ENCODE peak calls at places on chromosomes 6 and 20, in five cellular contexts. X is CD8-positive, alpha-beta memory T cell; A is activated naive CD4-positive, alpha-beta T cell treated with anti-CD3 and anti-CD28 coated beads, Interleukin-2, amount 10 ng/mL, durations not matched to agents 7 days and 5 days; P is iris pigment epithelial cell; I is stimulated activated CD4-positive, alpha-beta T cell treated with anti-CD3 and anti-CD28 coated beads, Interleukin-2, amount 100 ng/mL, for 48 hours. G is an unnamed sample.

GRCh38 chr20:23159256-23159922 is 73.3 kb upstream of the CD93 start:
- DNase-seq in P (no peak), X (no peak), I (no peak), A (peak; percentile 16), G (peak; percentile 36)

GRCh38 chr6:146948790-146949342 is 255.4 kb upstream of the STXBP5 start:
- DNase-seq in X (no peak), A (no peak), I (no peak), P (no peak), G (peak; percentile 28)

GRCh38 chr20:45833883-45834796 is 541 bp downstream of the SNX21 start:
- DNase-seq in A (peak; percentile 62), I (peak; percentile 36), P (peak; percentile 41), X (peak; percentile 15), G (no peak)

GRCh38 chr6:5486214-5486613 is 224.9 kb downstream of the FARS2 start:
- DNase-seq in A (no peak), I (no peak), P (no peak), X (no peak), G (no peak)

GRCh38 chr6:136403166-136403980 is 113.7 kb upstream of the BCLAF1 start:
- DNase-seq in X (no peak), A (no peak), P (peak; percentile 96), I (no peak), G (peak; percentile 72)

GRCh38 chr20:574297-574942 is 30.8 kb upstream of the CSNK2A1 start:
- DNase-seq in I (no peak), A (no peak), P (no peak), X (no peak), G (no peak)

GRCh38 chr6:54244430-54244829 is 63.8 kb upstream of the TINAG start:
- DNase-seq in A (no peak), X (no peak), I (no peak), P (peak; percentile 31), G (peak; percentile 60)

GRCh38 chr20:49785851-49786174 is 26.8 kb upstream of the SLC9A8 start:
- DNase-seq in P (no peak), X (no peak), I (no peak), A (no peak), G (peak; percentile 81)

GRCh38 chr6:163179061-163179460 is 235.5 kb upstream of the QKI start:
- DNase-seq in X (no peak), I (no peak), A (no peak), P (no peak), G (peak; percentile 18)

GRCh38 chr6:163099621-163100171 is 314.8 kb upstream of the QKI start:
- DNase-seq in A (no peak), P (no peak), I (no peak), X (no peak), G (no peak)

GRCh38 chr20:5160882-5161281 is 34.1 kb downstream of the CDS2 start:
- DNase-seq in X (no peak), I (no peak), A (no peak), P (peak; percentile 44), G (peak; percentile 70)

GRCh38 chr20:5100684-5101347 is 18.9 kb downstream of the PCNA start:
- DNase-seq in A (peak; percentile 83), I (peak; percentile 76), X (peak; percentile 68), P (peak; percentile 53), G (peak; percentile 75)

GRCh38 chr6:72820906-72821305 is 199.0 kb downstream of the KCNQ5 start:
- DNase-seq in I (no peak), P (no peak), A (no peak), X (no peak), G (no peak)

GRCh38 chr6:31180500-31180899 is 10.0 kb upstream of the POU5F1 start:
- DNase-seq in I (peak; percentile 38), A (peak; percentile 84), X (peak; percentile 64), P (peak; percentile 39), G (no peak)

GRCh38 chr20:17843246-17844132 is 125.1 kb downstream of the SNX5 start:
- DNase-seq in P (peak; percentile 94), A (peak; percentile 62), I (no peak), X (no peak), G (no peak)

GRCh38 chr6:41767112-41767946 is 12.4 kb downstream of the FRS3 start:
- DNase-seq in P (peak; percentile 84), X (no peak), I (no peak), A (no peak), G (peak; percentile 95)

GRCh38 chr6:29847871-29848630 is 20.4 kb downstream of the HLA-G start:
- DNase-seq in I (peak; percentile 86), X (peak; percentile 79), A (peak; percentile 89), P (peak; percentile 50), G (peak; percentile 82)

GRCh38 chr6:13490402-13490801 is 3.0 kb upstream of the GFOD1 start:
- DNase-seq in X (no peak), A (no peak), P (no peak), I (no peak), G (no peak)

GRCh38 chr6:78831492-78831891 is 35.9 kb upstream of the IRAK1BP1 start:
- DNase-seq in X (no peak), I (no peak), P (peak; percentile 76), A (no peak), G (peak; percentile 68)

GRCh38 chr20:41178904-41179432 is 41.6 kb downstream of the PLCG1 start:
- DNase-seq in X (no peak), I (no peak), A (peak; percentile 12), P (no peak), G (no peak)

GRCh38 chr6:156825475-156825874 is 48.3 kb downstream of the ARID1B start:
- DNase-seq in I (no peak), P (no peak), A (no peak), X (no peak), G (no peak)

GRCh38 chr6:141024526-141024925 is 1108.2 kb upstream of the GJE1 start:
- DNase-seq in I (no peak), P (peak; percentile 4), X (no peak), A (no peak), G (no peak)

GRCh38 chr6:130107710-130108109 is 89.3 kb downstream of the L3MBTL3 start:
- DNase-seq in P (peak; percentile 15), A (no peak), I (no peak), X (no peak), G (peak; percentile 31)

GRCh38 chr6:136772685-136773472 is 19.4 kb downstream of the MAP3K5 start:
- DNase-seq in I (no peak), A (no peak), X (no peak), P (no peak), G (no peak)

GRCh38 chr6:36121752-36122494 is 8.4 kb upstream of the MAPK13 start:
- DNase-seq in I (no peak), X (no peak), P (no peak), A (no peak), G (no peak)

GRCh38 chr20:47024461-47024937 is 129.9 kb downstream of the EYA2 start:
- DNase-seq in A (no peak), P (no peak), I (no peak), X (no peak), G (no peak)

GRCh38 chr6:35297541-35298481 is at the start of gene DEF6:
- DNase-seq in A (peak; percentile 94), P (peak; percentile 90), I (peak; percentile 78), X (peak; percentile 82), G (peak; percentile 97)

GRCh38 chr6:73394577-73395354 is at the start of gene DDX43:
- DNase-seq in A (peak; percentile 39), X (peak; percentile 21), I (no peak), P (peak; percentile 72), G (peak; percentile 95)

GRCh38 chr6:145772846-145773245 is 37.5 kb upstream of the EPM2A start:
- DNase-seq in P (no peak), X (no peak), A (no peak), I (no peak), G (no peak)

GRCh38 chr6:12111271-12111670 is 99.2 kb downstream of the HIVEP1 start:
- DNase-seq in P (peak; percentile 33), A (no peak), X (no peak), I (no peak), G (no peak)

GRCh38 chr6:137341721-137342195 is 122.6 kb upstream of the IFNGR1 start:
- DNase-seq in I (peak; percentile 20), A (peak; percentile 64), P (no peak), X (peak; percentile 40), G (peak; percentile 6)

GRCh38 chr6:40997256-40997957 is 41.6 kb downstream of the UNC5CL start:
- DNase-seq in I (no peak), P (peak; percentile 74), A (no peak), X (no peak), G (no peak)

GRCh38 chr6:336159-337114 is 44.1 kb downstream of the DUSP22 start:
- DNase-seq in X (no peak), P (no peak), A (peak; percentile 40), I (no peak), G (no peak)